ENCODE peak calls at places on chromosome 14, in six cellular contexts. One of them, this sample, is unnamed.

GRCh38 chr14:52000631-52001030 is 11.3 kb downstream of the RTRAF start:
- DNase-seq in effector memory CD8-positive, alpha-beta T cell: no peak
- DNase-seq in GM12892: no peak
- DNase-seq in NCI-H2081: no peak
- DNase-seq in M059J: no peak
- DNase-seq in HFFc6: no peak
- DNase-seq in this sample: no peak

GRCh38 chr14:32403688-32404087 is 74.6 kb downstream of the AKAP6 start:
- DNase-seq in HFFc6: no peak
- DNase-seq in M059J: peak; percentile 68
- DNase-seq in effector memory CD8-positive, alpha-beta T cell: no peak
- DNase-seq in GM12892: no peak
- DNase-seq in NCI-H2081: no peak
- DNase-seq in this sample: no peak

GRCh38 chr14:91154851-91155625 is 41.2 kb downstream of the DGLUCY start:
- DNase-seq in effector memory CD8-positive, alpha-beta T cell: peak; percentile 56
- DNase-seq in NCI-H2081: peak; percentile 87
- DNase-seq in HFFc6: peak; percentile 40
- DNase-seq in GM12892: no peak
- DNase-seq in M059J: peak; percentile 83
- DNase-seq in this sample: peak; percentile 70

GRCh38 chr14:94125659-94126418 is 3.6 kb downstream of the IFI27L2 start:
- DNase-seq in GM12892: no peak
- DNase-seq in NCI-H2081: no peak
- DNase-seq in HFFc6: no peak
- DNase-seq in M059J: no peak
- DNase-seq in effector memory CD8-positive, alpha-beta T cell: no peak
- DNase-seq in this sample: no peak

GRCh38 chr14:105484069-105484996 is 2.4 kb upstream of the CRIP1 start:
- DNase-seq in NCI-H2081: no peak
- DNase-seq in GM12892: no peak
- DNase-seq in effector memory CD8-positive, alpha-beta T cell: peak; percentile 68
- DNase-seq in HFFc6: peak; percentile 4
- DNase-seq in M059J: peak; percentile 34
- DNase-seq in this sample: no peak

GRCh38 chr14:51203881-51204280 is 36.2 kb upstream of the TMX1 start:
- DNase-seq in M059J: no peak
- DNase-seq in NCI-H2081: no peak
- DNase-seq in GM12892: no peak
- DNase-seq in HFFc6: no peak
- DNase-seq in effector memory CD8-positive, alpha-beta T cell: no peak
- DNase-seq in this sample: no peak

GRCh38 chr14:95884377-95884776 is 7.7 kb downstream of the TUNAR start:
- DNase-seq in GM12892: no peak
- DNase-seq in M059J: no peak
- DNase-seq in NCI-H2081: no peak
- DNase-seq in HFFc6: no peak
- DNase-seq in effector memory CD8-positive, alpha-beta T cell: no peak
- DNase-seq in this sample: no peak

GRCh38 chr14:77377502-77377844 is 294 bp downstream of the SAMD15 start:
- DNase-seq in NCI-H2081: no peak
- DNase-seq in M059J: no peak
- DNase-seq in HFFc6: no peak
- DNase-seq in effector memory CD8-positive, alpha-beta T cell: no peak
- DNase-seq in GM12892: no peak
- DNase-seq in this sample: no peak

GRCh38 chr14:99055816-99056215 is 216.2 kb downstream of the BCL11B start:
- DNase-seq in HFFc6: no peak
- DNase-seq in NCI-H2081: no peak
- DNase-seq in GM12892: no peak
- DNase-seq in M059J: no peak
- DNase-seq in effector memory CD8-positive, alpha-beta T cell: peak; percentile 72
- DNase-seq in this sample: no peak

GRCh38 chr14:35470775-35471174 is 63.2 kb upstream of the INSM2 start:
- DNase-seq in HFFc6: no peak
- DNase-seq in effector memory CD8-positive, alpha-beta T cell: no peak
- DNase-seq in GM12892: no peak
- DNase-seq in NCI-H2081: no peak
- DNase-seq in M059J: peak; percentile 12
- DNase-seq in this sample: no peak

GRCh38 chr14:99395904-99396530 is 84.6 kb downstream of the SETD3 start:
- DNase-seq in GM12892: no peak
- DNase-seq in NCI-H2081: no peak
- DNase-seq in effector memory CD8-positive, alpha-beta T cell: peak; percentile 11
- DNase-seq in M059J: peak; percentile 82
- DNase-seq in HFFc6: no peak
- DNase-seq in this sample: no peak

GRCh38 chr14:103858063-103858820 is 10.9 kb upstream of the PPP1R13B start:
- DNase-seq in NCI-H2081: no peak
- DNase-seq in effector memory CD8-positive, alpha-beta T cell: no peak
- DNase-seq in HFFc6: no peak
- DNase-seq in GM12892: no peak
- DNase-seq in M059J: no peak
- DNase-seq in this sample: no peak